ENCODE peak calls at places on chromosome 10, in ten cellular contexts. W, U, S, F, D, H, I, B, V and J are unnamed samples.

GRCh38 chr10:100878291-100878910 is 34.4 kb upstream of the SLF2 start:
- DNase-seq in W (no peak), U (peak; percentile 61), S (peak; percentile 36), F (peak; percentile 80), D (no peak), H (no peak), I (no peak), B (peak; percentile 46), V (peak; percentile 57), J (peak; percentile 75)

GRCh38 chr10:64079341-64079740 is 558.1 kb downstream of the REEP3 start:
- DNase-seq in W (no peak), U (no peak), S (no peak), F (no peak), D (no peak), H (no peak), I (no peak), B (no peak), V (no peak), J (no peak)

GRCh38 chr10:13829790-13830189 is 243.0 kb downstream of the PRPF18 start:
- DNase-seq in W (no peak), U (no peak), S (no peak), F (no peak), D (no peak), H (no peak), I (no peak), B (no peak), V (no peak), J (no peak)

GRCh38 chr10:104321226-104321625 is 17.0 kb downstream of the ITPRIP start:
- DNase-seq in W (peak; percentile 74), U (no peak), S (no peak), F (no peak), D (no peak), H (no peak), I (no peak), B (no peak), V (peak; percentile 36), J (no peak)

GRCh38 chr10:28219241-28219640 is 83.6 kb downstream of the MPP7 start:
- DNase-seq in W (no peak), U (no peak), S (no peak), F (no peak), D (no peak), H (no peak), I (no peak), B (no peak), V (no peak), J (no peak)

GRCh38 chr10:108249940-108250339 is 1085.4 kb upstream of the SORCS1 start:
- DNase-seq in W (no peak), U (no peak), S (no peak), F (peak; percentile 29), D (no peak), H (no peak), I (no peak), B (no peak), V (no peak), J (no peak)

GRCh38 chr10:128029280-128029618 is 97.0 kb downstream of the MKI67 start:
- DNase-seq in W (no peak), U (no peak), S (no peak), F (no peak), D (no peak), H (no peak), I (no peak), B (peak; percentile 9), V (no peak), J (no peak)

GRCh38 chr10:130218181-130218641 is 82.0 kb downstream of the GLRX3 start:
- DNase-seq in W (peak; percentile 54), U (peak; percentile 23), S (no peak), F (peak; percentile 49), D (no peak), H (no peak), I (peak; percentile 17), B (no peak), V (no peak), J (no peak)

GRCh38 chr10:6739530-6740174 is 159.6 kb upstream of the PRKCQ start:
- DNase-seq in W (no peak), U (no peak), S (no peak), F (no peak), D (no peak), H (no peak), I (no peak), B (no peak), V (no peak), J (no peak)

GRCh38 chr10:18400911-18401260 is 250.5 kb downstream of the NSUN6 start:
- DNase-seq in W (no peak), U (peak; percentile 54), S (no peak), F (no peak), D (no peak), H (no peak), I (no peak), B (peak; percentile 35), V (no peak), J (no peak)

GRCh38 chr10:48731654-48732053 is 47.0 kb downstream of the WDFY4 start:
- DNase-seq in W (no peak), U (no peak), S (no peak), F (no peak), D (no peak), H (peak; percentile 52), I (no peak), B (no peak), V (no peak), J (no peak)

GRCh38 chr10:118340486-118340885 is 1.6 kb downstream of the FAM204A start:
- DNase-seq in W (no peak), U (no peak), S (no peak), F (peak; percentile 68), D (no peak), H (no peak), I (no peak), B (no peak), V (no peak), J (no peak)

DNA sequence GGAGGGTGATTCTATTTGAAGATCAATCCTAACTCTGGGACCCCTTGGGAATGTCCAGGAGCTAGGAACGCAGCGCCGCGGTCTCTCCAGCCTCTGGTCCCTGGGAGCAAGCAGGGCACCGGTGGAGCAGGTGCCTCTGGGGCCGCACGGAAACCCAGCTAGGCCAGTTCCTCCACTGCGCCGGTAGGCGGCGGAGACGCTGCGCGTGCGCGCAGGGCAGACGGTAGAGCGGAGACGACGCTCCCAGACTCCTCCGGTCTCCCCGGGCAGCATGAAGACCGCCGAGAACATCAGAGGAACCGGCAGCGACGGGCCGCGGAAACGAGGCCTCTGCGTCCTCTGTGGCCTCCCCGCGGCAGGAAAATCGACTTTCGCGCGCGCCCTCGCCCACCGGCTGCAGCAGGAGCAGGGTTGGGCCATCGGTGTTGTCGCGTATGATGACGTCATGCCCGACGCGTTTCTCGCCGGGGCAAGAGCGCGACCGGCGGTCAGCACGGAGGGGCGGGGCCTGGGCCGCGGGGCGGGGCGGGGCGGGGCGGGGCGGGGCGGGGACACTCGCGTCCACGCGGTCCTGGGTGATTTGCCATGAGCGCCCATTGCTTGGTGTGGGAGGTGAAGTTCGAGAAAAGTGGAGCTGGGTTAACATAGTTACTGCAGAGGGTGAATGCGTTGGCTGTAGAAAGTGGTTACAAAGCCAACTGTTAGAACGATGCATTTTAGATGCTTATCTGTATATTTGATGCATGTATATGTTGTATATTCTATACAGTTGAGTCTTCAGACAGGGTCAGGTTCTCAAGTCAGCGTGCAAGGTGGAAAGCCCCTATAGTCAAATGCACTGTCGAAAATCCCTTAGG is at the start of gene PSTK:
- DNase-seq in W (peak; percentile 97), U (peak; percentile 93), S (peak; percentile 91), F (peak; percentile 94), D (peak; percentile 90), H (peak; percentile 91), I (peak; percentile 89), B (peak; percentile 91), V (peak; percentile 93), J (peak; percentile 75)
- TF ChIP-seq POLR2A in W (no peak), U (peak; percentile 77), S (peak; percentile 53), F (peak; percentile 83), D (peak; percentile 51), H (no peak), I (no peak), B (peak; percentile 90), V (peak; percentile 51), J (peak; percentile 55)

DNA sequence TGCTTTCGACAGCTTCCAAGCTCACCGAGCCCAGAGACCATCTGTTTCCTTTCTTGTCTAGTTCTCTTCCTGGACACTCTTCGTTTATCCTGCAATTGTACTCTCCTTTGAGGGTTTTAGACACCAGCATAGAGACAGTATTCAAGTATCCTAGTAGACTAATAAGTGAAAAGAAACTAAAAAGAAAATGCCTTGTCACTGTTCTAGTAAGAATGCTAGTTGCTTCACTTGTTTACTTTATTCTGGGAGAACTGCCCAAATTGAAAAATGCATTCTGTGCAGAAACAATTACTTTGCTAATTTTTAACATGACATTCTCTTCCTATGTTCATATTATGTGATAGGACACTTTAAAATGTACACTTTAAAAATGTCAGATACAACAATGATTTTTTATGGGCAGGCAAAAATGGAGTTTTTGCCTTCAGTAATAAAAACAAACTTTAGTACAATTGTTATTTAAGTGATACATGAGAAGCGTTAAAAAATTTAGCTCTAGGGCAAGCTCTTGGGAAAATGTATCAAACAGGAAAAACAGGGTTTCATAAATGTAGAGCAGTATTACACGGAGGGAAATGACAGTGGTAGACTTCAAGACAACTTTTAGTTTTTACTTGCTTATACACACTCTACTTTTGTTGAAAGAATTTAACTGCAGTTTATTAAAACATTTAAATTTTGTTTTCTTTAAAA is 1.3 kb downstream of the FHIP2A start:
- DNase-seq in W (no peak), U (no peak), S (no peak), F (peak; percentile 19), D (no peak), H (no peak), I (no peak), B (no peak), V (no peak), J (no peak)
- TF ChIP-seq POLR2A in W (no peak), U (peak; percentile 47), S (no peak), F (no peak), D (no peak), H (no peak), I (no peak), B (peak; percentile 67), V (no peak), J (no peak)

GRCh38 chr10:37972396-37972795 is 4.1 kb downstream of the ZNF25 start:
- DNase-seq in W (no peak), U (no peak), S (no peak), F (peak; percentile 1), D (no peak), H (no peak), I (no peak), B (no peak), V (no peak), J (no peak)

GRCh38 chr10:37975407-37975991 is 948 bp downstream of the ZNF25 start:
- DNase-seq in W (no peak), U (no peak), S (no peak), F (peak; percentile 79), D (no peak), H (no peak), I (no peak), B (no peak), V (no peak), J (no peak)

GRCh38 chr10:37976880-37977203 is 395 bp upstream of the ZNF25 start:
- DNase-seq in W (no peak), U (no peak), S (no peak), F (no peak), D (no peak), H (no peak), I (no peak), B (no peak), V (no peak), J (no peak)

GRCh38 chr10:37976091-37976879 is at the start of gene ZNF25:
- DNase-seq in W (peak; percentile 99), U (peak; percentile 99), S (peak; percentile 98), F (peak; percentile 100), D (peak; percentile 99), H (peak; percentile 99), I (peak; percentile 98), B (peak; percentile 99), V (peak; percentile 97), J (peak; percentile 91)
- TF ChIP-seq POLR2A in W (peak; percentile 33), U (peak; percentile 83), S (peak; percentile 86), F (peak; percentile 70), D (peak; percentile 59), H (no peak), I (peak; percentile 63), B (peak; percentile 88), V (peak; percentile 84), J (peak; percentile 38)

GRCh38 chr10:30489291-30489823 is 55.4 kb downstream of the MAP3K8 start:
- DNase-seq in W (no peak), U (no peak), S (no peak), F (no peak), D (no peak), H (no peak), I (no peak), B (no peak), V (no peak), J (no peak)
- TF ChIP-seq POLR2A in W (no peak), U (no peak), S (no peak), F (no peak), D (no peak), H (no peak), I (no peak), B (no peak), V (no peak), J (no peak)